ENCODE peak calls at places on chromosomes 7 and 10, in six cellular contexts. F, P, R, I, G and J are unnamed samples.

GRCh38 chr7:50791363-50791762 is 8.7 kb upstream of the GRB10 start:
- DNase-seq in F (no peak), P (no peak), R (no peak), I (no peak), G (no peak), J (no peak)

GRCh38 chr7:8423057-8423456 is 10.4 kb upstream of the NXPH1 start:
- DNase-seq in F (no peak), P (no peak), R (no peak), I (no peak), G (no peak), J (no peak)

GRCh38 chr7:16422100-16422430 is 727 bp upstream of the CRPPA start:
- DNase-seq in F (no peak), P (no peak), R (no peak), I (no peak), G (no peak), J (no peak)

GRCh38 chr10:48932831-48933670 is 6.6 kb downstream of the LRRC18 start:
- DNase-seq in F (no peak), P (no peak), R (no peak), I (no peak), G (no peak), J (no peak)

GRCh38 chr10:1546431-1547110 is 190.8 kb downstream of the ADARB2 start:
- DNase-seq in F (peak), P (no peak), R (peak), I (peak), G (no peak), J (no peak)

GRCh38 chr7:141738592-141739013 is 445 bp downstream of the SSBP1 start:
- DNase-seq in F (no peak), P (no peak), R (no peak), I (no peak), G (no peak), J (no peak)

GRCh38 chr10:97190452-97190851 is 4.7 kb upstream of the SLIT1 start:
- DNase-seq in F (no peak), P (no peak), R (no peak), I (no peak), G (no peak), J (no peak)

GRCh38 chr10:27223964-27224363 is 16.6 kb downstream of the ACBD5 start:
- DNase-seq in F (no peak), P (no peak), R (no peak), I (peak), G (peak), J (peak)

GRCh38 chr10:129932996-129933395 is 31.1 kb downstream of the EBF3 start:
- DNase-seq in F (peak), P (no peak), R (peak), I (no peak), G (no peak), J (no peak)

GRCh38 chr7:12323415-12323814 is 80.2 kb downstream of the VWDE start:
- DNase-seq in F (no peak), P (no peak), R (no peak), I (no peak), G (no peak), J (no peak)

GRCh38 chr10:16777473-16778370 is 39.5 kb downstream of the RSU1 start:
- DNase-seq in F (no peak), P (no peak), R (no peak), I (no peak), G (no peak), J (peak)

GRCh38 chr7:116356979-116357378 is 142.6 kb upstream of the CAV2 start:
- DNase-seq in F (no peak), P (no peak), R (no peak), I (no peak), G (no peak), J (no peak)

GRCh38 chr10:78312197-78313046 is 278.8 kb downstream of the RPS24 start:
- DNase-seq in F (no peak), P (no peak), R (peak), I (no peak), G (no peak), J (no peak)

GRCh38 chr7:79504607-79505389 is 51.3 kb upstream of the MAGI2 start:
- DNase-seq in F (no peak), P (no peak), R (no peak), I (no peak), G (no peak), J (no peak)

GRCh38 chr7:22061781-22062180 is 116.1 kb upstream of the CDCA7L start:
- DNase-seq in F (no peak), P (no peak), R (no peak), I (no peak), G (no peak), J (no peak)

GRCh38 chr7:81267508-81267907 is 348.7 kb upstream of the SEMA3C start:
- DNase-seq in F (no peak), P (no peak), R (no peak), I (no peak), G (no peak), J (no peak)

GRCh38 chr10:70474780-70475179 is 3.8 kb upstream of the PALD1 start:
- DNase-seq in F (no peak), P (no peak), R (no peak), I (no peak), G (no peak), J (no peak)

GRCh38 chr7:6116216-6116615 is 85.0 kb downstream of the ANKRD61 start:
- DNase-seq in F (no peak), P (no peak), R (no peak), I (no peak), G (no peak), J (no peak)

GRCh38 chr10:101624526-101625102 is 36.5 kb downstream of the DPCD start:
- DNase-seq in F (no peak), P (no peak), R (peak), I (no peak), G (no peak), J (no peak)

GRCh38 chr7:102944241-102944640 is 31.4 kb downstream of the LRRC17 start:
- DNase-seq in F (no peak), P (no peak), R (no peak), I (no peak), G (no peak), J (no peak)

GRCh38 chr10:128310966-128311658 is 184.9 kb upstream of the MKI67 start:
- DNase-seq in F (no peak), P (no peak), R (no peak), I (no peak), G (no peak), J (no peak)

DNA sequence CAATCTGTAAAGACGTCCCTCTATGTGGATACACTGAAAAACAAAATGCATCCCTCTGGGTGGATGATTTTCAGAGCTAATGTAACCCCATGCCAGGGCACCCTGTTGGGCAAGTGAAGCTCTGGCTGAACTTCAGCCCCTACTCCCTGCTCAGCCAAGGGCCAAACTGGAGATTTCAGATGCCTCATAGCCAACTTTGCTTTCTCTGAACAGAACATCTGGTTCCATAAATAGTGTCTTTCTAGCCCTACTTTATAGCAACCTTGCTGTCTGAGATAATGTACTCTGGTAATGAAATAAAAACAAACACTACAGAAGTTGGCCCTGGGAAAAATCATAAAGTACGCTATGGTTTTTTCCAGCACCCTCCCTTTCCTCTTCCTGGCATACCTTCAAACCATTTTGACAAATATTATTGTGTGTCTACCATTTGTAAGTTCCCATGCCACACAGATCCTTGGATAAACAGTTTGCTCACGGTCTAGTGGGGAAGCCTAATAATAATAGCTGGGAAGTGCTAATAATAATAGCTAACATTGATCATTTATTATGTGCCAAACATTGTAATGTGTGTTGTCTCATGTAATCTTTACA is 3.4 kb downstream of the ENTPD1 start:
- DNase-seq in F (no peak), P (no peak), R (no peak), I (no peak), G (no peak), J (no peak)
- H3K4me3 ChIP-seq in F (no peak), P (peak), R (no peak), I (no peak), G (no peak), J (no peak)

GRCh38 chr10:112812571-112812970 is 137.5 kb upstream of the TCF7L2 start:
- DNase-seq in F (no peak), P (no peak), R (no peak), I (no peak), G (no peak), J (no peak)

GRCh38 chr10:112813866-112814596 is 136.0 kb upstream of the TCF7L2 start:
- DNase-seq in F (no peak), P (no peak), R (no peak), I (no peak), G (no peak), J (no peak)

GRCh38 chr10:112818381-112818780 is 131.7 kb upstream of the TCF7L2 start:
- DNase-seq in F (no peak), P (no peak), R (no peak), I (no peak), G (no peak), J (no peak)

GRCh38 chr10:112816033-112816430 is 134.0 kb upstream of the TCF7L2 start:
- DNase-seq in F (no peak), P (no peak), R (no peak), I (no peak), G (no peak), J (no peak)

GRCh38 chr10:112815238-112816032 is 134.6 kb upstream of the TCF7L2 start:
- DNase-seq in F (no peak), P (no peak), R (no peak), I (no peak), G (no peak), J (no peak)
- H3K4me3 ChIP-seq in F (no peak), P (no peak), R (no peak), I (no peak), G (no peak), J (no peak)

GRCh38 chr10:46553238-46554049 is 3.0 kb downstream of the GPRIN2 start:
- DNase-seq in F (peak), P (no peak), R (peak), I (no peak), G (peak), J (no peak)

GRCh38 chr10:46554166-46554781 is 2.2 kb downstream of the GPRIN2 start:
- DNase-seq in F (no peak), P (no peak), R (no peak), I (no peak), G (peak), J (no peak)

GRCh38 chr10:46556515-46557318 is at the start of gene GPRIN2:
- DNase-seq in F (peak), P (no peak), R (peak), I (peak), G (peak), J (no peak)

GRCh38 chr10:46555713-46556514 is 544 bp downstream of the GPRIN2 start:
- DNase-seq in F (peak), P (no peak), R (peak), I (peak), G (peak), J (no peak)

GRCh38 chr10:46555366-46555712 is 1.1 kb downstream of the GPRIN2 start:
- DNase-seq in F (no peak), P (no peak), R (peak), I (no peak), G (no peak), J (no peak)
- H3K4me3 ChIP-seq in F (no peak), P (no peak), R (no peak), I (peak), G (no peak), J (no peak)

DNA sequence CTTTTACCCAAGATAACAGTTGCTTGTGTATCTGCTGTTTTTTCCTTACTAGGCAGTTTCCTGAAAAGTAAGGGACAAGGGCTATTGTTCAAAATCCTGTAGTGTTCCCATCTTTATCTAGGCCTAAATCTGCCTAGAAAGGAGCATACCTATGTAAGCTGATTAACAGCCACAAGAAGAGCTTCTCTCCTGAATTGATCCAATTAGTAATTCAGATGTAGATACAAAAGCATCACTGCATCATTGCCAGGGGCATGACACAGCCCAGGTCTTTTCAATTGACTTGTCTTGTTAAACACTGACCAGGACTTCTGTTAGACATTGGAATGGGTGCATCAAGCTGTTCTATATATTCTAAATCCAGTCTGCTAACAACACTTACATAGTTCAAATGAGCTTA is 589.2 kb downstream of the INHBA start:
- DNase-seq in F (no peak), P (no peak), R (no peak), I (no peak), G (no peak), J (no peak)
- H3K4me3 ChIP-seq in F (no peak), P (no peak), R (no peak), I (no peak), G (no peak), J (no peak)

GRCh38 chr10:44180321-44181154 is 204.4 kb downstream of the CXCL12 start:
- DNase-seq in F (peak), P (no peak), R (peak), I (no peak), G (no peak), J (no peak)
- H3K4me3 ChIP-seq in F (no peak), P (no peak), R (no peak), I (no peak), G (no peak), J (no peak)